ENCODE peak calls at places on chromosomes 16 and 17, in nine cellular contexts. K is Panc1, E is neural progenitor cell, I is heart left ventricle, P is progenitor cell of endocrine pancreas, Z is left ventricle myocardium inferior, M is thyroid gland, V is tibial artery, J is RWPE1. X is an unnamed sample.

GRCh38 chr17:57612202-57613071 is 132.7 kb downstream of the CCDC182 start:
- DNase-seq in V (no peak), Z (no peak), J (no peak), K (no peak), P (no peak), M (no peak), I (no peak), E (peak), X (no peak)

GRCh38 chr17:50059759-50060273 is 3.9 kb downstream of the ITGA3 start:
- DNase-seq in M (no peak), P (no peak), I (no peak), V (peak), Z (no peak), E (no peak), K (no peak), J (no peak), X (no peak)

GRCh38 chr16:13291934-13292333 is 390.5 kb downstream of the SHISA9 start:
- DNase-seq in J (no peak), K (no peak), M (no peak), E (peak), V (no peak), P (peak), I (no peak), Z (no peak), X (no peak)

GRCh38 chr16:50251375-50252081 is 14.8 kb upstream of the ADCY7 start:
- DNase-seq in E (no peak), Z (no peak), I (peak), M (no peak), V (no peak), K (no peak), P (no peak), J (no peak), X (no peak)

GRCh38 chr16:2848933-2849332 is 9.0 kb downstream of the PRSS22 start:
- DNase-seq in P (no peak), K (no peak), J (no peak), E (no peak), M (no peak), Z (no peak), V (no peak), I (no peak), X (no peak)

GRCh38 chr17:29390856-29391631 is 881 bp downstream of the TAOK1 start:
- DNase-seq in J (peak), M (peak), E (peak), Z (peak), K (no peak), P (no peak), I (peak), V (no peak), X (peak)

GRCh38 chr17:82296511-82297279 is 20.7 kb downstream of the CD7 start:
- DNase-seq in J (no peak), K (no peak), M (no peak), I (no peak), E (no peak), Z (no peak), P (no peak), V (no peak), X (no peak)

GRCh38 chr17:28675980-28676379 is 14.0 kb downstream of the SUPT6H start:
- DNase-seq in M (no peak), E (no peak), V (no peak), P (no peak), K (no peak), I (no peak), Z (no peak), J (peak), X (no peak)

GRCh38 chr17:39926588-39927100 is 757 bp downstream of the ORMDL3 start:
- DNase-seq in Z (peak), V (no peak), I (no peak), P (peak), J (peak), M (peak), E (peak), K (no peak), X (no peak)

GRCh38 chr17:50863221-50863843 is 2.8 kb downstream of the TOB1 start:
- DNase-seq in E (peak), Z (no peak), K (peak), I (no peak), J (no peak), P (no peak), M (peak), V (peak), X (peak)

GRCh38 chr16:28086496-28087139 is 23.1 kb upstream of the GSG1L start:
- DNase-seq in P (no peak), Z (no peak), M (no peak), K (no peak), J (no peak), E (no peak), I (no peak), V (no peak), X (no peak)

GRCh38 chr16:747978-748746 is 7.4 kb upstream of the CIAO3 start:
- DNase-seq in Z (no peak), K (no peak), M (no peak), J (no peak), V (no peak), I (no peak), P (no peak), E (no peak), X (no peak)

GRCh38 chr16:67458121-67458641 is 22.8 kb downstream of the ATP6V0D1 start:
- DNase-seq in V (no peak), K (no peak), I (no peak), J (no peak), M (no peak), P (no peak), Z (peak), E (no peak), X (no peak)

GRCh38 chr16:4760221-4760910 is 6.6 kb downstream of the ZNF500 start:
- DNase-seq in K (no peak), E (no peak), P (no peak), J (no peak), Z (no peak), M (no peak), I (peak), V (no peak), X (no peak)

GRCh38 chr17:33949100-33949499 is 306.0 kb upstream of the CCL2 start:
- DNase-seq in V (no peak), I (no peak), Z (no peak), K (no peak), P (peak), M (no peak), J (no peak), E (peak), X (no peak)

GRCh38 chr16:1430214-1430758 is 592 bp upstream of the PERCC1 start:
- DNase-seq in Z (no peak), K (no peak), M (no peak), P (no peak), V (no peak), J (no peak), I (no peak), E (no peak), X (no peak)

GRCh38 chr16:84367750-84368320 is 503 bp upstream of the ATP2C2 start:
- DNase-seq in P (no peak), K (no peak), Z (no peak), J (no peak), E (no peak), M (peak), I (no peak), V (no peak), X (no peak)

GRCh38 chr16:14378131-14378551 is 251.9 kb downstream of the PARN start:
- DNase-seq in K (no peak), P (no peak), M (no peak), J (peak), I (no peak), Z (no peak), E (no peak), V (no peak), X (no peak)

GRCh38 chr17:64115871-64116534 is 13.9 kb downstream of the ERN1 start:
- DNase-seq in Z (no peak), M (no peak), I (no peak), J (peak), E (no peak), V (no peak), K (no peak), P (no peak), X (no peak)

GRCh38 chr17:72510454-72511016 is 389.7 kb downstream of the SOX9 start:
- DNase-seq in M (peak), E (no peak), K (no peak), P (no peak), V (no peak), J (no peak), Z (no peak), I (no peak), X (no peak)

GRCh38 chr17:58606934-58607333 is 84.9 kb downstream of the TEX14 start:
- DNase-seq in Z (no peak), P (no peak), I (no peak), E (no peak), V (no peak), J (no peak), M (no peak), K (no peak), X (no peak)

GRCh38 chr17:76354747-76355310 is 1.1 kb upstream of the PRPSAP1 start:
- DNase-seq in M (no peak), V (no peak), K (no peak), Z (no peak), E (no peak), P (no peak), I (no peak), J (no peak), X (no peak)

GRCh38 chr17:67663445-67663844 is 54.3 kb upstream of the NOL11 start:
- DNase-seq in M (no peak), E (no peak), J (no peak), K (no peak), Z (no peak), P (no peak), I (no peak), V (no peak), X (no peak)

GRCh38 chr17:4186244-4186920 is 43.4 kb downstream of the CYB5D2 start:
- DNase-seq in K (no peak), P (no peak), M (no peak), I (no peak), Z (no peak), V (no peak), J (no peak), E (no peak), X (no peak)

GRCh38 chr17:80666867-80667266 is 122.2 kb downstream of the RPTOR start:
- DNase-seq in M (no peak), P (no peak), Z (no peak), I (no peak), K (no peak), V (no peak), E (no peak), J (no peak), X (no peak)

GRCh38 chr17:51673066-51673465 is 412.7 kb downstream of the UTP18 start:
- DNase-seq in I (no peak), V (no peak), M (no peak), J (no peak), K (no peak), Z (no peak), P (no peak), E (no peak), X (no peak)

GRCh38 chr17:47853616-47854015 is 2.7 kb upstream of the SP6 start:
- DNase-seq in E (no peak), I (no peak), V (no peak), Z (no peak), J (no peak), P (no peak), M (no peak), K (no peak), X (no peak)

GRCh38 chr16:83785455-83785854 is 22.3 kb upstream of the HSBP1 start:
- DNase-seq in I (no peak), Z (no peak), M (no peak), V (no peak), J (no peak), K (no peak), E (no peak), P (no peak), X (no peak)

GRCh38 chr16:79430129-79430789 is 170.3 kb downstream of the MAF start:
- DNase-seq in Z (no peak), P (no peak), J (no peak), E (no peak), M (no peak), V (no peak), I (no peak), K (no peak), X (no peak)

GRCh38 chr16:75333770-75334169 is 82.3 kb upstream of the BCAR1 start:
- DNase-seq in M (no peak), P (no peak), I (no peak), K (no peak), J (no peak), V (no peak), Z (no peak), E (no peak), X (no peak)

GRCh38 chr16:51433597-51433996 is 282.5 kb upstream of the SALL1 start:
- DNase-seq in K (no peak), Z (no peak), V (no peak), J (no peak), P (no peak), E (no peak), I (no peak), M (peak), X (no peak)

GRCh38 chr16:51445250-51445649 is 294.2 kb upstream of the SALL1 start:
- DNase-seq in K (no peak), I (no peak), V (no peak), P (no peak), Z (no peak), J (peak), M (no peak), E (no peak), X (no peak)

GRCh38 chr16:57984443-57985203 is 13.7 kb upstream of the CNGB1 start:
- DNase-seq in K (no peak), V (peak), M (peak), I (peak), E (peak), P (peak), Z (peak), J (peak), X (peak)

GRCh38 chr16:10871157-10871991 is 5.6 kb upstream of the CIITA start:
- DNase-seq in E (no peak), K (no peak), Z (no peak), M (peak), V (peak), P (no peak), I (no peak), J (peak), X (no peak)

GRCh38 chr17:76695059-76695892 is 15.5 kb downstream of the MXRA7 start:
- DNase-seq in E (no peak), I (no peak), Z (no peak), K (no peak), P (no peak), J (no peak), M (no peak), V (no peak), X (no peak)

GRCh38 chr16:85137323-85138072 is 25.2 kb upstream of the CIBAR2 start:
- DNase-seq in E (peak), M (peak), J (peak), I (peak), K (no peak), V (peak), Z (peak), P (no peak), X (peak)

GRCh38 chr16:82660078-82660645 is 33.4 kb downstream of the CDH13 start:
- DNase-seq in Z (no peak), M (no peak), J (no peak), E (no peak), V (no peak), K (no peak), I (no peak), P (no peak), X (no peak)

GRCh38 chr16:64910351-64910750 is 211.5 kb downstream of the CDH11 start:
- DNase-seq in E (peak), J (no peak), M (no peak), K (no peak), V (peak), Z (peak), I (peak), P (no peak), X (no peak)

GRCh38 chr16:55369151-55369550 is 45.1 kb downstream of the IRX6 start:
- DNase-seq in M (peak), K (no peak), Z (no peak), J (no peak), I (no peak), P (no peak), V (no peak), E (no peak), X (no peak)

GRCh38 chr16:55368205-55368604 is 44.2 kb downstream of the IRX6 start:
- DNase-seq in M (no peak), I (no peak), P (no peak), V (no peak), Z (no peak), K (no peak), E (no peak), J (no peak), X (no peak)

GRCh38 chr16:55372792-55373488 is 48.9 kb downstream of the IRX6 start:
- DNase-seq in Z (peak), E (no peak), P (no peak), J (no peak), M (no peak), V (no peak), K (no peak), I (no peak), X (no peak)

GRCh38 chr16:55373489-55373832 is 49.5 kb downstream of the IRX6 start:
- DNase-seq in J (no peak), M (no peak), K (no peak), I (no peak), P (no peak), V (no peak), Z (no peak), E (no peak), X (no peak)

GRCh38 chr16:55370762-55371482 is 46.9 kb downstream of the IRX6 start:
- DNase-seq in E (peak), Z (peak), I (peak), M (peak), K (no peak), V (peak), P (peak), J (peak), X (peak)
- TF ChIP-seq CTCF in E (peak), Z (peak), I (peak), M (no peak), K (peak), V (peak), P (peak), J (peak), X (no peak)

GRCh38 chr17:32111141-32111771 is 31.0 kb upstream of the RHOT1 start:
- DNase-seq in I (no peak), Z (peak), M (peak), J (no peak), P (no peak), V (peak), E (peak), K (no peak), X (peak)

GRCh38 chr17:32116937-32117336 is 25.4 kb upstream of the RHOT1 start:
- DNase-seq in V (no peak), K (no peak), J (no peak), Z (no peak), M (no peak), E (no peak), I (no peak), P (no peak), X (no peak)

GRCh38 chr17:32114536-32114935 is 27.8 kb upstream of the RHOT1 start:
- DNase-seq in Z (no peak), M (no peak), I (no peak), V (no peak), E (no peak), J (no peak), K (no peak), P (no peak), X (no peak)

GRCh38 chr17:32110596-32110995 is 31.7 kb upstream of the RHOT1 start:
- DNase-seq in P (no peak), J (no peak), V (no peak), K (no peak), Z (no peak), E (no peak), M (no peak), I (no peak), X (no peak)

GRCh38 chr17:32112416-32112815 is 29.9 kb upstream of the RHOT1 start:
- DNase-seq in K (no peak), I (no peak), M (no peak), E (no peak), J (no peak), P (no peak), Z (no peak), V (no peak), X (no peak)
- TF ChIP-seq CTCF in K (no peak), I (no peak), M (no peak), E (no peak), J (no peak), P (no peak), Z (no peak), V (no peak), X (no peak)

GRCh38 chr17:41913798-41914197 is 5.0 kb downstream of the ACLY start:
- DNase-seq in I (no peak), E (no peak), Z (no peak), P (no peak), V (no peak), J (no peak), M (no peak), K (no peak), X (no peak)
- TF ChIP-seq CTCF in I (no peak), E (no peak), Z (no peak), P (no peak), V (no peak), J (no peak), M (no peak), K (no peak), X (no peak)

GRCh38 chr16:19210175-19210924 is 42.3 kb downstream of the SYT17 start:
- DNase-seq in I (no peak), V (no peak), P (no peak), M (no peak), K (no peak), E (no peak), Z (no peak), J (no peak), X (no peak)

GRCh38 chr16:19212059-19212458 is 44.0 kb downstream of the SYT17 start:
- DNase-seq in J (no peak), P (no peak), M (no peak), E (no peak), K (no peak), V (no peak), I (no peak), Z (no peak), X (no peak)

GRCh38 chr16:19210968-19211367 is 42.9 kb downstream of the SYT17 start:
- DNase-seq in E (no peak), K (no peak), P (no peak), M (no peak), J (no peak), V (no peak), Z (no peak), I (no peak), X (no peak)

GRCh38 chr16:19215705-19216104 is 47.7 kb downstream of the SYT17 start:
- DNase-seq in Z (no peak), E (no peak), V (no peak), I (no peak), P (no peak), K (no peak), J (no peak), M (no peak), X (no peak)

GRCh38 chr16:19213885-19214284 is 45.8 kb downstream of the SYT17 start:
- DNase-seq in V (no peak), E (no peak), J (no peak), M (no peak), P (no peak), K (no peak), Z (no peak), I (no peak), X (no peak)
- TF ChIP-seq CTCF in V (no peak), E (peak), J (no peak), M (no peak), P (no peak), K (no peak), Z (no peak), I (no peak), X (no peak)

DNA sequence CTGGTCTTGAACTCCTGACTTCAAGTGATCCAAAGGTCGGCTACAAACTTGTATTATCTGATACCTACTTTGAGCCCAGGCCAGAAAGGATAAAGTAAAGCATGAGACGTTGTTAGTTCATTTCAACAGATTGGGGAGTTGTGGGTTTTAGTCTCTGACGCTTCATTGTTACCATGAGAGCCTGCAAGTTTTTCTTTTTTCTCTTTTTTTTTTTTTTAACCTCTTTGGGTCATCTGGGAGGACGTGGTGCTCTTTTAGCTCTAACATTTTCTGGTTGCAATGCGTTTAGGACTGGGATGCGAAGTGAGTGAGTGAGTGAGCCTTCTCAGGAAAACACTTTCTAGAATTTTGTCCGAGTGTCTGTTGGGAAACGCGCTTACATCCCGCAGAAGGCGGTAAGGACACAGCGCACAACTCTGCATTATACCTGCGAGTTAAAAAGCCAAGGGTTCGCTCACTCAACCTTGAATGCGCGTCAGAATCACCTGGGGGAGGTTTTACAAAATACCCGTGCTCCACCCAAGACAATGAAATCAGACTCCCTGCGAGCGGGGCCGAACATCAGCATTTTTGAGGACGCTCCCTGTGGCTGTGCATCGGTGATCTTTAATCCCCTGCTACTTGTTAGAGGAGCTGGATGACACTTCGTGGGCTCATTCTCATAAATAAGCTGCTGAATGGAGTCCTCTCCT is 704 bp upstream of the RNF135 start:
- DNase-seq in K (no peak), E (peak), V (no peak), P (no peak), Z (no peak), I (no peak), M (peak), J (peak), X (no peak)
- TF ChIP-seq CTCF in K (no peak), E (no peak), V (no peak), P (no peak), Z (no peak), I (no peak), M (no peak), J (no peak), X (no peak)

DNA sequence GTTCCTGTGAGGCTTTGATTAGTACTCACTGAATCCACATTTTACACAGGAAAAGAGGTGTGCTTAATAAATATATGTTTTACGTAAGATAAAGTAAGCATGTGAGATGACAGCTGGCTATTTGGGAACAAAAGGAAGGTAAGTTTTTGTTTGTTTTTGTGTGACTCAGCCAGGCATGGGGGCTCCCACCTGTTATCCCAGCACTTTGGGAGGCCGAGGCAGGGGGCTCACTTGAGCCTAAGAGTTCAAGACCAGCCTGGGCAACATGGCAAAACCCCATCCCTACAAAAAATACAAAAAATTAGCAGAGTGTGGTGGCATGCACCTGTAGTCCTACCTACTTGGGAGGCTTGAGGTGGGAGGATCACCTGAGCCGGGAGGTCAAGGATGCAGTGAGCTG is 17.9 kb downstream of the GPR142 start:
- DNase-seq in M (no peak), V (no peak), I (peak), P (no peak), E (no peak), Z (no peak), K (no peak), J (no peak), X (no peak)
- TF ChIP-seq CTCF in M (no peak), V (no peak), I (no peak), P (no peak), E (no peak), Z (no peak), K (no peak), J (no peak), X (no peak)